ENCODE peak calls at places on chromosomes 7 and 10, in nine cellular contexts. One of them, this sample, is unnamed.
A peak's percentile ranks its signal among the peaks of the same experiment; 100 is the strongest.

GRCh38 chr10:13586676-13587355 is at the start of gene PRPF18:
- DNase-seq in neural crest cell: peak; percentile 92
- DNase-seq in uterus: peak; percentile 92
- DNase-seq in Calu3: peak; percentile 95
- DNase-seq in adrenal gland: peak; percentile 90
- DNase-seq in B cell: peak; percentile 96
- DNase-seq in mammary epithelial cell: peak; percentile 89
- DNase-seq in cardiac muscle cell: peak; percentile 94
- DNase-seq in kidney epithelial cell: peak; percentile 52
- DNase-seq in this sample: peak; percentile 92

GRCh38 chr7:27174077-27175004 is at the start of gene HOXA10:
- DNase-seq in neural crest cell: no peak
- DNase-seq in uterus: peak; percentile 87
- DNase-seq in Calu3: no peak
- DNase-seq in adrenal gland: peak; percentile 21
- DNase-seq in B cell: no peak
- DNase-seq in mammary epithelial cell: no peak
- DNase-seq in cardiac muscle cell: no peak
- DNase-seq in kidney epithelial cell: no peak
- DNase-seq in this sample: peak; percentile 16

GRCh38 chr10:79146611-79147130 is 77.9 kb downstream of the ZMIZ1 start:
- DNase-seq in neural crest cell: no peak
- DNase-seq in uterus: no peak
- DNase-seq in Calu3: no peak
- DNase-seq in adrenal gland: peak; percentile 92
- DNase-seq in B cell: no peak
- DNase-seq in mammary epithelial cell: no peak
- DNase-seq in cardiac muscle cell: no peak
- DNase-seq in kidney epithelial cell: no peak
- DNase-seq in this sample: no peak

GRCh38 chr10:13739178-13739577 is 152.4 kb downstream of the PRPF18 start:
- DNase-seq in neural crest cell: no peak
- DNase-seq in uterus: no peak
- DNase-seq in Calu3: no peak
- DNase-seq in adrenal gland: no peak
- DNase-seq in B cell: no peak
- DNase-seq in mammary epithelial cell: no peak
- DNase-seq in cardiac muscle cell: no peak
- DNase-seq in kidney epithelial cell: no peak
- DNase-seq in this sample: no peak

GRCh38 chr10:113644185-113645120 is 19.4 kb downstream of the NRAP start:
- DNase-seq in neural crest cell: no peak
- DNase-seq in uterus: no peak
- DNase-seq in Calu3: no peak
- DNase-seq in adrenal gland: no peak
- DNase-seq in B cell: no peak
- DNase-seq in mammary epithelial cell: peak; percentile 55
- DNase-seq in cardiac muscle cell: no peak
- DNase-seq in kidney epithelial cell: no peak
- DNase-seq in this sample: no peak

GRCh38 chr10:44992070-44992731 is 8.5 kb upstream of the ZNF22 start:
- DNase-seq in neural crest cell: no peak
- DNase-seq in uterus: peak; percentile 18
- DNase-seq in Calu3: no peak
- DNase-seq in adrenal gland: no peak
- DNase-seq in B cell: no peak
- DNase-seq in mammary epithelial cell: no peak
- DNase-seq in cardiac muscle cell: no peak
- DNase-seq in kidney epithelial cell: no peak
- DNase-seq in this sample: no peak

GRCh38 chr7:68730871-68731403 is 867.3 kb upstream of the AUTS2 start:
- DNase-seq in neural crest cell: no peak
- DNase-seq in uterus: no peak
- DNase-seq in Calu3: no peak
- DNase-seq in adrenal gland: no peak
- DNase-seq in B cell: no peak
- DNase-seq in mammary epithelial cell: no peak
- DNase-seq in cardiac muscle cell: no peak
- DNase-seq in kidney epithelial cell: no peak
- DNase-seq in this sample: no peak

GRCh38 chr7:94375713-94376112 is 19.0 kb upstream of the COL1A2 start:
- DNase-seq in neural crest cell: no peak
- DNase-seq in uterus: peak; percentile 35
- DNase-seq in Calu3: no peak
- DNase-seq in adrenal gland: no peak
- DNase-seq in B cell: no peak
- DNase-seq in mammary epithelial cell: peak; percentile 12
- DNase-seq in cardiac muscle cell: peak; percentile 14
- DNase-seq in kidney epithelial cell: peak; percentile 75
- DNase-seq in this sample: no peak

GRCh38 chr7:117212969-117213877 is 109.6 kb downstream of the WNT2 start:
- DNase-seq in neural crest cell: peak; percentile 55
- DNase-seq in uterus: peak; percentile 37
- DNase-seq in Calu3: peak; percentile 73
- DNase-seq in adrenal gland: peak; percentile 31
- DNase-seq in B cell: peak; percentile 31
- DNase-seq in mammary epithelial cell: peak; percentile 38
- DNase-seq in cardiac muscle cell: peak; percentile 79
- DNase-seq in kidney epithelial cell: peak; percentile 10
- DNase-seq in this sample: no peak

GRCh38 chr10:121800831-121801230 is 127.0 kb downstream of the ATE1 start:
- DNase-seq in neural crest cell: no peak
- DNase-seq in uterus: no peak
- DNase-seq in Calu3: no peak
- DNase-seq in adrenal gland: no peak
- DNase-seq in B cell: no peak
- DNase-seq in mammary epithelial cell: no peak
- DNase-seq in cardiac muscle cell: peak; percentile 5
- DNase-seq in kidney epithelial cell: no peak
- DNase-seq in this sample: no peak

GRCh38 chr10:111128331-111129167 is 51.7 kb downstream of the ADRA2A start:
- DNase-seq in neural crest cell: no peak
- DNase-seq in uterus: no peak
- DNase-seq in Calu3: peak; percentile 59
- DNase-seq in adrenal gland: no peak
- DNase-seq in B cell: no peak
- DNase-seq in mammary epithelial cell: no peak
- DNase-seq in cardiac muscle cell: no peak
- DNase-seq in kidney epithelial cell: peak; percentile 23
- DNase-seq in this sample: no peak

GRCh38 chr7:131488361-131488760 is 68.1 kb downstream of the PODXL start:
- DNase-seq in neural crest cell: no peak
- DNase-seq in uterus: no peak
- DNase-seq in Calu3: no peak
- DNase-seq in adrenal gland: no peak
- DNase-seq in B cell: no peak
- DNase-seq in mammary epithelial cell: no peak
- DNase-seq in cardiac muscle cell: no peak
- DNase-seq in kidney epithelial cell: no peak
- DNase-seq in this sample: no peak
- TF ChIP-seq CTCF in neural crest cell: peak; percentile 46
- TF ChIP-seq CTCF in uterus: no peak
- TF ChIP-seq CTCF in Calu3: no peak
- TF ChIP-seq CTCF in adrenal gland: peak; percentile 25
- TF ChIP-seq CTCF in B cell: peak; percentile 33
- TF ChIP-seq CTCF in mammary epithelial cell: no peak
- TF ChIP-seq CTCF in cardiac muscle cell: peak; percentile 36
- TF ChIP-seq CTCF in kidney epithelial cell: peak; percentile 14
- TF ChIP-seq CTCF in this sample: no peak

DNA sequence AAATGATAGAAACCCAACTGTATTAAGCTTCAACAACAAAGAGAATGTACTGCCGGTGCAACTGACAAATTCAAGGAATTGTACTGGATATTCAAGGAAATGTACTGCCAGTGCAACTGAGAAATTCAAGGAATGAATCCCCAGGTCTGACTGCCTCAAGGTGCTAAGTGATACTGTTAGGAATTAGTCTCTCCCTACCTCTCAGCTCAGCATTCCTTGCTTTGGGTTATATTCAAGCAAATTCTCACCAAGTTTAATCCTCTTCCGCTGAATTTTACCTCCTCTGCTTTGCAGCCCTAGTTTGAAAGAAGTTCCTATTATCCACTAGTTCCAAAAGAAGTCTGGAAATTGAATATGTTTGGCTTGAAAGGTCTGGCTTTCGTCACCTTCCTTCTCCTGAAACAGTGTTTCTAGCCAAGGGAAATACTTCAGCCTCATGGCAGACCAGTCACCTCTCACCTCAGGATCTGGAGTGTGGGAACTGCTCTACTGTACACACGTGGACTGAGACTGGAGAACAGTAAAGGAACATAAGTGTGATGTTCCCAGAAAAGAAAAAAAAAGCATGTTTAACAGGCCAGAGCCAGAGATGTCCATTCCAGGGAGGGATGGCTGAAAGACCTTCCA is 60.4 kb downstream of the SORCS1 start:
- DNase-seq in neural crest cell: no peak
- DNase-seq in uterus: no peak
- DNase-seq in Calu3: no peak
- DNase-seq in adrenal gland: no peak
- DNase-seq in B cell: no peak
- DNase-seq in mammary epithelial cell: no peak
- DNase-seq in cardiac muscle cell: peak; percentile 83
- DNase-seq in kidney epithelial cell: no peak
- DNase-seq in this sample: no peak
- TF ChIP-seq CTCF in neural crest cell: no peak
- TF ChIP-seq CTCF in uterus: no peak
- TF ChIP-seq CTCF in Calu3: no peak
- TF ChIP-seq CTCF in adrenal gland: no peak
- TF ChIP-seq CTCF in B cell: no peak
- TF ChIP-seq CTCF in mammary epithelial cell: no peak
- TF ChIP-seq CTCF in cardiac muscle cell: no peak
- TF ChIP-seq CTCF in kidney epithelial cell: no peak
- TF ChIP-seq CTCF in this sample: no peak

GRCh38 chr10:97713828-97714400 is 384 bp downstream of the MARVELD1 start:
- DNase-seq in neural crest cell: peak; percentile 57
- DNase-seq in uterus: peak; percentile 73
- DNase-seq in Calu3: peak; percentile 61
- DNase-seq in adrenal gland: peak; percentile 79
- DNase-seq in B cell: peak; percentile 74
- DNase-seq in mammary epithelial cell: peak; percentile 81
- DNase-seq in cardiac muscle cell: peak; percentile 75
- DNase-seq in kidney epithelial cell: no peak
- DNase-seq in this sample: peak; percentile 33
- TF ChIP-seq CTCF in neural crest cell: peak; percentile 42
- TF ChIP-seq CTCF in uterus: no peak
- TF ChIP-seq CTCF in Calu3: no peak
- TF ChIP-seq CTCF in adrenal gland: peak; percentile 33
- TF ChIP-seq CTCF in B cell: no peak
- TF ChIP-seq CTCF in mammary epithelial cell: no peak
- TF ChIP-seq CTCF in cardiac muscle cell: peak; percentile 36
- TF ChIP-seq CTCF in kidney epithelial cell: peak; percentile 26
- TF ChIP-seq CTCF in this sample: no peak

GRCh38 chr7:30907527-30908267 is 4.0 kb upstream of the AQP1 start:
- DNase-seq in neural crest cell: no peak
- DNase-seq in uterus: no peak
- DNase-seq in Calu3: no peak
- DNase-seq in adrenal gland: no peak
- DNase-seq in B cell: no peak
- DNase-seq in mammary epithelial cell: no peak
- DNase-seq in cardiac muscle cell: no peak
- DNase-seq in kidney epithelial cell: no peak
- DNase-seq in this sample: no peak

GRCh38 chr7:30910369-30911073 is 1.1 kb upstream of the AQP1 start:
- DNase-seq in neural crest cell: no peak
- DNase-seq in uterus: no peak
- DNase-seq in Calu3: no peak
- DNase-seq in adrenal gland: no peak
- DNase-seq in B cell: no peak
- DNase-seq in mammary epithelial cell: no peak
- DNase-seq in cardiac muscle cell: no peak
- DNase-seq in kidney epithelial cell: no peak
- DNase-seq in this sample: no peak

GRCh38 chr7:30906520-30907240 is 5.0 kb upstream of the AQP1 start:
- DNase-seq in neural crest cell: no peak
- DNase-seq in uterus: no peak
- DNase-seq in Calu3: no peak
- DNase-seq in adrenal gland: no peak
- DNase-seq in B cell: no peak
- DNase-seq in mammary epithelial cell: no peak
- DNase-seq in cardiac muscle cell: no peak
- DNase-seq in kidney epithelial cell: no peak
- DNase-seq in this sample: no peak

GRCh38 chr7:30909431-30909830 is 2.2 kb upstream of the AQP1 start:
- DNase-seq in neural crest cell: no peak
- DNase-seq in uterus: no peak
- DNase-seq in Calu3: no peak
- DNase-seq in adrenal gland: no peak
- DNase-seq in B cell: no peak
- DNase-seq in mammary epithelial cell: no peak
- DNase-seq in cardiac muscle cell: no peak
- DNase-seq in kidney epithelial cell: no peak
- DNase-seq in this sample: no peak

GRCh38 chr7:30908681-30909080 is 3.0 kb upstream of the AQP1 start:
- DNase-seq in neural crest cell: no peak
- DNase-seq in uterus: no peak
- DNase-seq in Calu3: no peak
- DNase-seq in adrenal gland: no peak
- DNase-seq in B cell: no peak
- DNase-seq in mammary epithelial cell: no peak
- DNase-seq in cardiac muscle cell: peak; percentile 41
- DNase-seq in kidney epithelial cell: no peak
- DNase-seq in this sample: no peak
- TF ChIP-seq CTCF in neural crest cell: peak; percentile 23
- TF ChIP-seq CTCF in uterus: no peak
- TF ChIP-seq CTCF in Calu3: no peak
- TF ChIP-seq CTCF in adrenal gland: no peak
- TF ChIP-seq CTCF in B cell: no peak
- TF ChIP-seq CTCF in mammary epithelial cell: no peak
- TF ChIP-seq CTCF in cardiac muscle cell: no peak
- TF ChIP-seq CTCF in kidney epithelial cell: no peak
- TF ChIP-seq CTCF in this sample: no peak

GRCh38 chr7:95772298-95772770 is at the start of gene DYNC1I1:
- DNase-seq in neural crest cell: peak; percentile 58
- DNase-seq in uterus: peak; percentile 63
- DNase-seq in Calu3: peak; percentile 54
- DNase-seq in adrenal gland: peak; percentile 79
- DNase-seq in B cell: peak; percentile 31
- DNase-seq in mammary epithelial cell: peak; percentile 73
- DNase-seq in cardiac muscle cell: peak; percentile 90
- DNase-seq in kidney epithelial cell: peak; percentile 7
- DNase-seq in this sample: no peak
- TF ChIP-seq CTCF in neural crest cell: peak; percentile 17
- TF ChIP-seq CTCF in uterus: no peak
- TF ChIP-seq CTCF in Calu3: no peak
- TF ChIP-seq CTCF in adrenal gland: no peak
- TF ChIP-seq CTCF in B cell: no peak
- TF ChIP-seq CTCF in mammary epithelial cell: no peak
- TF ChIP-seq CTCF in cardiac muscle cell: no peak
- TF ChIP-seq CTCF in kidney epithelial cell: no peak
- TF ChIP-seq CTCF in this sample: no peak

GRCh38 chr7:151240536-151240935 is 8.0 kb downstream of the SMARCD3 start:
- DNase-seq in neural crest cell: no peak
- DNase-seq in uterus: no peak
- DNase-seq in Calu3: no peak
- DNase-seq in adrenal gland: no peak
- DNase-seq in B cell: no peak
- DNase-seq in mammary epithelial cell: no peak
- DNase-seq in cardiac muscle cell: no peak
- DNase-seq in kidney epithelial cell: no peak
- DNase-seq in this sample: no peak
- TF ChIP-seq CTCF in neural crest cell: no peak
- TF ChIP-seq CTCF in uterus: no peak
- TF ChIP-seq CTCF in Calu3: no peak
- TF ChIP-seq CTCF in adrenal gland: no peak
- TF ChIP-seq CTCF in B cell: no peak
- TF ChIP-seq CTCF in mammary epithelial cell: no peak
- TF ChIP-seq CTCF in cardiac muscle cell: no peak
- TF ChIP-seq CTCF in kidney epithelial cell: no peak
- TF ChIP-seq CTCF in this sample: no peak

This sample was measured in natural killer cell.